ENCODE peak calls at places on chromosome 1, in nine cellular contexts. W is pancreas; P is cardiac fibroblast; X is CD8-positive, alpha-beta T cell; G is IMR-90; C is HFF-Myc; D is testis; V is AG10803; M is ovary. B is an unnamed sample.

GRCh38 chr1:37676281-37677243 is 15.8 kb upstream of the CDCA8 start:
- DNase-seq in V (peak), D (peak), C (peak), M (peak), P (no peak), X (no peak), W (no peak), G (no peak), B (no peak)

GRCh38 chr1:243890576-243890975 is 40.5 kb upstream of the AKT3 start:
- DNase-seq in W (no peak), P (peak), M (no peak), X (no peak), D (no peak), V (peak), G (peak), C (peak), B (peak)

GRCh38 chr1:201490708-201491131 is 16.2 kb downstream of the CSRP1 start:
- DNase-seq in X (no peak), P (peak), C (no peak), V (no peak), D (no peak), G (no peak), M (peak), W (no peak), B (no peak)

GRCh38 chr1:201944639-201945038 is 1.7 kb downstream of the LMOD1 start:
- DNase-seq in W (no peak), P (no peak), V (no peak), D (no peak), G (peak), M (no peak), C (no peak), X (no peak), B (no peak)

GRCh38 chr1:189237008-189237407 is 1240.7 kb downstream of the BRINP3 start:
- DNase-seq in M (no peak), G (no peak), W (no peak), P (no peak), V (no peak), X (no peak), C (no peak), D (no peak), B (no peak)

GRCh38 chr1:183164350-183164749 is 21.7 kb upstream of the LAMC2 start:
- DNase-seq in X (no peak), D (no peak), P (peak), G (peak), V (peak), W (no peak), M (no peak), C (peak), B (peak)

GRCh38 chr1:36161656-36162531 is 5.9 kb downstream of the MAP7D1 start:
- DNase-seq in C (no peak), G (no peak), M (no peak), X (peak), P (peak), D (no peak), V (no peak), W (no peak), B (peak)

GRCh38 chr1:3915551-3916121 is 15.6 kb upstream of the C1orf174 start:
- DNase-seq in V (no peak), X (no peak), W (no peak), C (no peak), G (no peak), M (no peak), D (no peak), P (no peak), B (no peak)

GRCh38 chr1:108719654-108720435 is 7.1 kb downstream of the FNDC7 start:
- DNase-seq in M (no peak), C (peak), W (no peak), P (peak), X (no peak), D (no peak), G (peak), V (peak), B (peak)

GRCh38 chr1:224503161-224504118 is 68.8 kb upstream of the WDR26 start:
- DNase-seq in M (peak), V (peak), D (peak), W (peak), G (peak), P (peak), C (no peak), X (no peak), B (peak)
- H3K4me3 ChIP-seq in M (no peak), V (no peak), D (no peak), W (no peak), G (no peak), P (no peak), C (no peak), X (no peak), B (no peak)

GRCh38 chr1:78854556-78854955 is 152.0 kb downstream of the ADGRL4 start:
- DNase-seq in D (no peak), W (no peak), G (no peak), X (no peak), C (no peak), P (no peak), M (no peak), V (no peak), B (no peak)
- TF ChIP-seq CTCF in D (no peak), W (no peak), G (no peak), X (no peak), C (no peak), P (no peak), M (no peak), V (no peak), B (no peak)

DNA sequence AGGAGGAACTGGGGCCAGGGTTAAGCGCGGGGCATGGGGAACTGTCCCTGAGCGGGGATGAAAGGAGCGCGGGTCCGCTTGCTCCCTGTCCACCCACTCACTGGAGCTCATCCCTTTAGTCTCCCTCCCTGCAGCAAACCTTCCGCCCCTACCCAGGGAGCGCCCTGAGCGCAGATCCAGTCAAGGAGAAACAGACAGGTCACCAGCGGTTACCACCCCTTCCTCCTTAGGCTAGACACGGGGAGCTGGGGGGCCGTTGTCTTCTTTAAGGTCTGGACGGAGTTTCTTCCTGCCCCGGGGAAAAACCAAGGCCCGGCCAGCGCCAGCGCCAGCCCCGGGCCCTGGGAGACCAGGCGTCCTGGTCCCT is 966 bp downstream of the WNT4 start:
- DNase-seq in W (no peak), M (no peak), V (no peak), G (no peak), D (no peak), X (no peak), P (no peak), C (no peak), B (no peak)
- H3K4me3 ChIP-seq in W (peak), M (peak), V (no peak), G (no peak), D (peak), X (no peak), P (no peak), C (no peak), B (peak)

GRCh38 chr1:2274231-2274967 is 46.3 kb downstream of the SKI start:
- DNase-seq in M (no peak), X (no peak), G (no peak), V (no peak), P (no peak), C (no peak), W (no peak), D (no peak), B (no peak)

GRCh38 chr1:2274968-2275475 is 46.9 kb downstream of the SKI start:
- DNase-seq in C (no peak), D (no peak), G (no peak), W (no peak), V (no peak), M (no peak), X (no peak), P (peak), B (peak)

GRCh38 chr1:2276803-2277580 is 48.9 kb downstream of the SKI start:
- DNase-seq in M (no peak), V (peak), G (peak), W (no peak), X (no peak), D (no peak), P (peak), C (no peak), B (peak)

GRCh38 chr1:2277741-2278488 is 49.8 kb downstream of the SKI start:
- DNase-seq in M (no peak), C (no peak), D (no peak), P (no peak), X (no peak), V (peak), W (no peak), G (no peak), B (no peak)

DNA sequence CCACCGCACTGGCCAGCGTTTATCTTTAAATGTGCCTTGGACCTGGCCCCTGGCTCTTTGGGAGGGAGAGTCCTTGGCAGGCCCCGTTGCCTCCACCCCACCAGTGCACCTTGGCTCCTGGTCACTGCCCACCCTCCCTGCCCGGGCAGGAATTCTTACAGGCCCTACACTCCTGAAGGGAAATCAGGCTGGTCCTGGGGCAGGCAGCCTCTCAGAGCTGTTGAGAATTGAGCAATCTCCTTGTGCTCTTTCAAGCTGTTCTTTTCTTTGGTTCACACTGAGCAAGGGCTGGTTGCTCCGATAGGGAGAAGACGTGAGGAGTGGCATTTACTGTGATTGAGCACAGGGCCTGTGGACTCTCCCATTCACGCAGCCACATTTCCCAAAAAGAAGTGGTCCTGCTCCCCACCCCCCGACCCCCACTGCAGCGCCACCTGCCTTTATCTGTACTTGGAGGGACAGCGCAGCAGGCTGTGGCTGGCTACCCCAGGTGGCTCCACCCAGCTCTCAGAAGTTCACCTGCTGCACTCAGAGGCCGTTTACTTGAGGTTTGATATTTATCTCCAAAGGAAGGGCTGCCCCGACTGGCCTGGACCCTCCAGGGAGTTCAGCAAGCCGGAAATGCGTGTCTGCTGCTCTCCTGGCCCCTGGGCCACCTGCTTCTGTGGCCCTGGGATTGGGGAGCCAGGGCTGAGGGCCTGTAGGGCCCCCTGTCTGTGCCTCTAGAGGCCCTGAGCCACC is 47.8 kb downstream of the SKI start:
- DNase-seq in C (no peak), M (no peak), P (peak), X (no peak), V (peak), W (no peak), D (no peak), G (peak), B (peak)
- TF ChIP-seq CTCF in C (no peak), M (no peak), P (no peak), X (no peak), V (no peak), W (no peak), D (no peak), G (no peak), B (peak)